ENCODE peak calls at places on chromosomes 2 and 18, in ten cellular contexts. S is H1, L is PC-3, K is MM.1S, A is neuronal stem cell, T is NT2/D1, N is fibroblast of lung, D is astrocyte, Q is IMR-90, O is colonic mucosa. J is an unnamed sample. For H3K36me3, the result is how much of the 10 kb centered on the place peaks cover.

GRCh38 chr2:102891261-102891660 is 129.4 kb downstream of the TMEM182 start:
- DNase-seq in T (no peak), N (no peak), A (no peak), Q (no peak), S (no peak), O (no peak), D (peak), L (no peak), K (no peak), J (peak)

GRCh38 chr2:45833968-45834344 is 182.5 kb downstream of the PRKCE start:
- DNase-seq in K (peak), D (no peak), A (no peak), N (no peak), S (no peak), Q (no peak), T (no peak), L (no peak), O (no peak), J (no peak)

GRCh38 chr2:127575185-127575765 is 39.8 kb downstream of the MYO7B start:
- DNase-seq in S (no peak), Q (no peak), T (no peak), O (no peak), A (no peak), D (no peak), N (no peak), L (no peak), K (peak), J (no peak)

GRCh38 chr2:149743842-149744468 is 156.4 kb upstream of the MMADHC start:
- DNase-seq in T (no peak), N (peak), Q (peak), D (peak), O (no peak), K (no peak), L (peak), A (no peak), S (no peak), J (peak)

GRCh38 chr2:215833531-215834162 is 179.7 kb downstream of the MREG start:
- DNase-seq in N (peak), S (no peak), T (no peak), L (peak), K (no peak), D (peak), O (no peak), A (no peak), Q (peak), J (peak)

GRCh38 chr2:238731961-238732360 is 115.9 kb upstream of the TWIST2 start:
- DNase-seq in Q (no peak), L (no peak), S (no peak), A (no peak), O (no peak), K (no peak), N (no peak), T (no peak), D (no peak), J (peak)

GRCh38 chr2:237383991-237384671 is 29.8 kb downstream of the COL6A3 start:
- DNase-seq in T (no peak), L (no peak), O (no peak), N (peak), S (no peak), K (no peak), A (no peak), Q (peak), D (no peak), J (peak)

GRCh38 chr2:133480707-133481429 is 87.4 kb downstream of the NCKAP5 start:
- DNase-seq in Q (no peak), K (no peak), L (peak), S (no peak), D (no peak), N (no peak), T (no peak), A (no peak), O (no peak), J (no peak)

GRCh38 chr2:113211226-113212105 is 37.7 kb downstream of the PSD4 start:
- DNase-seq in A (no peak), Q (peak), K (no peak), N (peak), O (no peak), D (peak), L (peak), S (no peak), T (no peak), J (peak)

GRCh38 chr2:128573116-128573515 is 254.4 kb upstream of the HS6ST1 start:
- DNase-seq in T (no peak), D (no peak), Q (no peak), O (no peak), N (no peak), A (no peak), S (peak), L (no peak), K (no peak), J (no peak)

GRCh38 chr18:24837065-24837464 is 376.6 kb downstream of the HRH4 start:
- DNase-seq in D (peak), Q (peak), K (no peak), N (peak), T (no peak), S (no peak), L (peak), O (no peak), A (no peak), J (peak)

GRCh38 chr2:193518061-193518817 is 1323.5 kb upstream of the TMEFF2 start:
- DNase-seq in K (no peak), Q (peak), O (no peak), L (peak), N (peak), S (no peak), T (no peak), A (no peak), D (peak), J (peak)

GRCh38 chr2:176827269-176827668 is 385.3 kb upstream of the HNRNPA3 start:
- DNase-seq in Q (no peak), D (no peak), S (no peak), L (no peak), N (no peak), O (no peak), T (no peak), K (no peak), A (no peak), J (no peak)

GRCh38 chr2:138391956-138392355 is 109.6 kb upstream of the SPOPL start:
- DNase-seq in O (no peak), L (peak), T (no peak), D (peak), A (no peak), Q (peak), S (no peak), K (no peak), N (no peak), J (no peak)

GRCh38 chr2:162072976-162073775 is 839 bp downstream of the DPP4 start:
- DNase-seq in Q (peak), D (no peak), O (peak), A (no peak), K (no peak), L (no peak), T (no peak), S (peak), N (peak), J (peak)

GRCh38 chr18:59814872-59815271 is 84.9 kb upstream of the PMAIP1 start:
- DNase-seq in S (no peak), A (no peak), O (no peak), D (peak), Q (peak), K (no peak), L (peak), T (no peak), N (peak), J (peak)

GRCh38 chr2:32951672-32952071 is 4.9 kb downstream of the LTBP1 start:
- DNase-seq in O (no peak), T (no peak), Q (no peak), S (no peak), L (no peak), K (no peak), A (no peak), D (no peak), N (no peak), J (no peak)

GRCh38 chr2:8477511-8478132 is 204.2 kb upstream of the ID2 start:
- DNase-seq in Q (no peak), S (no peak), A (no peak), N (no peak), T (no peak), K (peak), L (peak), O (no peak), D (no peak), J (peak)

GRCh38 chr2:181946444-181947127 is 39.1 kb upstream of the PPP1R1C start:
- DNase-seq in N (no peak), K (no peak), S (no peak), O (no peak), D (no peak), Q (no peak), L (no peak), A (no peak), T (no peak), J (no peak)

GRCh38 chr2:101469863-101470262 is 5.0 kb downstream of the RFX8 start:
- DNase-seq in S (no peak), D (no peak), K (no peak), T (no peak), A (no peak), L (no peak), Q (no peak), N (no peak), O (no peak), J (no peak)

GRCh38 chr2:163343316-163343715 is 392.5 kb downstream of the FIGN start:
- DNase-seq in T (no peak), N (no peak), K (no peak), Q (peak), O (no peak), A (no peak), L (no peak), S (no peak), D (no peak), J (no peak)

GRCh38 chr2:42928692-42929576 is 136.6 kb upstream of the HAAO start:
- DNase-seq in O (peak), Q (peak), S (peak), D (no peak), N (peak), L (peak), A (peak), T (peak), K (no peak), J (peak)

GRCh38 chr18:47969851-47970250 is 39.4 kb upstream of the SMAD2 start:
- DNase-seq in S (no peak), T (no peak), N (no peak), K (no peak), Q (no peak), D (peak), L (no peak), A (no peak), O (no peak), J (peak)

GRCh38 chr2:202682274-202682673 is 47.5 kb downstream of the FAM117B start:
- DNase-seq in S (no peak), K (no peak), A (no peak), N (no peak), O (no peak), Q (no peak), L (no peak), D (no peak), T (no peak), J (no peak)

GRCh38 chr2:145186303-145186702 is 666.4 kb upstream of the ZEB2 start:
- DNase-seq in S (peak), N (no peak), D (no peak), T (no peak), A (no peak), K (peak), L (no peak), O (no peak), Q (peak), J (peak)

GRCh38 chr2:33570681-33571080 is 28.4 kb downstream of the FAM98A start:
- DNase-seq in K (peak), N (no peak), L (no peak), S (no peak), T (no peak), O (no peak), A (no peak), Q (no peak), D (no peak), J (no peak)

GRCh38 chr18:21056545-21056944 is 55.1 kb downstream of the ROCK1 start:
- DNase-seq in K (no peak), D (no peak), A (no peak), Q (no peak), N (no peak), S (no peak), O (no peak), T (no peak), L (no peak), J (no peak)

GRCh38 chr2:115162454-115163293 is 720.2 kb downstream of the DPP10 start:
- DNase-seq in O (peak), N (no peak), T (no peak), K (no peak), L (no peak), D (no peak), S (peak), Q (no peak), A (peak), J (no peak)

GRCh38 chr2:113021312-113021711 is 16.1 kb downstream of the IL36A start:
- DNase-seq in K (no peak), Q (no peak), L (no peak), O (no peak), A (no peak), D (no peak), N (no peak), T (no peak), S (no peak), J (no peak)

GRCh38 chr2:25187729-25188350 is 19.5 kb upstream of the POMC start:
- DNase-seq in K (no peak), T (no peak), A (no peak), L (no peak), S (no peak), O (no peak), D (no peak), Q (no peak), N (no peak), J (no peak)

GRCh38 chr2:217568289-217568985 is 434.4 kb downstream of the TNS1 start:
- DNase-seq in D (peak), L (no peak), N (no peak), O (no peak), S (no peak), K (no peak), A (no peak), Q (peak), T (no peak), J (peak)

DNA sequence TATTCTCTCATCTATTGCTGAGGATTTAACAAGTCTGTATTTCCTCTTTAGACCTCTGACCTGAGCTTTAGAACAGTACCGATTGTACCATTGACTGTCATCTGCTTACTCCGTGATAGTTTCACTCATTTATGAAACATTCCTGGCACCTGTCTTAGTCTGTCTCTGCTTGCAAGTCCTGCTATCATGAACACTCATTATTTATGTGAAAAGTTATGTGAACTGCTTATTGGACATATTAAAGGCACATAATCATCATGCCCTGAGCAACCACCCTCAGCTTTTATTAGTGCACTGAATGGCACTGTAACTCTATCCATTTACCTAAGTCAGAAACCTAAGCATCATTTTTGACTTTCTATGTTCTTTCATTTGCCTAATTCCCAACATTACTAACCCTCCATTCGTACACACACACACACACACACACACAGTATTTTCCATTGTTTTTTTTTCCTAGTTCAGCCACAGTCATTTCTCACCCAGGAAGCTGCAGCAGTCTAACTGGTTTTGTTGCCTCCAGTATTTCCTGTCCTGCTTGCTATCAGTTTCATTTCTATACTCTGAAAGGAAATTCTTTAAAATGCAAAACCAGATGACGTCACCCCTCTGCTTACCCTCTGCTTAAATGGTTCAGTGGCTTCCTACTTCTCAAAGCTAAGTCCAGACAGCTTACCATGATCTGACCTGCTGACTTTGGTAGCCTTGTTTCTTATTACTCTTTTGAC is 146.1 kb downstream of the HAUS1 start:
- DNase-seq in K (peak), Q (peak), A (no peak), O (peak), S (no peak), T (no peak), L (peak), N (peak), D (peak), J (peak)
- H3K4me3 ChIP-seq in K (peak), Q (peak), A (no peak), O (no peak), S (no peak), T (no peak), L (peak), N (no peak), D (no peak), J (no peak)

GRCh38 chr2:166405569-166405926 is 29.8 kb upstream of the SCN9A start:
- DNase-seq in K (no peak), A (no peak), S (no peak), Q (no peak), D (no peak), N (no peak), O (no peak), L (no peak), T (no peak), J (no peak)
- H3K9ac ChIP-seq in K (no peak), A (no peak), S (no peak), Q (no peak), D (no peak), N (no peak), O (no peak), L (no peak), T (no peak), J (no peak)

GRCh38 chr2:244547-244946 is 19.3 kb downstream of the SH3YL1 start:
- DNase-seq in S (no peak), Q (no peak), T (no peak), L (no peak), K (no peak), N (no peak), D (no peak), A (no peak), O (no peak), J (no peak)
- H3K36me3 ChIP-seq in S (under half), Q (under half), T (under half), L (under half), K (under half), N (under half), D (under half), A (under half), O (under half), J (under half)

GRCh38 chr2:241844831-241845578 is 13.7 kb downstream of the PDCD1 start:
- DNase-seq in O (peak), S (peak), N (no peak), L (no peak), D (no peak), Q (no peak), K (no peak), T (no peak), A (no peak), J (no peak)

GRCh38 chr2:241844066-241844728 is 14.5 kb downstream of the PDCD1 start:
- DNase-seq in N (peak), T (peak), O (peak), D (peak), Q (peak), L (peak), K (peak), S (peak), A (peak), J (peak)

GRCh38 chr2:241842067-241842415 is 16.7 kb downstream of the PDCD1 start:
- DNase-seq in Q (no peak), S (no peak), L (no peak), N (no peak), A (no peak), K (no peak), O (no peak), T (no peak), D (no peak), J (no peak)

GRCh38 chr2:241842620-241843211 is 16.0 kb downstream of the PDCD1 start:
- DNase-seq in A (no peak), D (no peak), N (no peak), K (peak), O (no peak), S (peak), Q (no peak), T (no peak), L (no peak), J (no peak)

GRCh38 chr2:241843321-241844065 is 15.2 kb downstream of the PDCD1 start:
- DNase-seq in N (no peak), S (peak), Q (no peak), A (no peak), L (no peak), K (no peak), T (no peak), O (peak), D (no peak), J (no peak)
- H3K4me3 ChIP-seq in N (no peak), S (no peak), Q (no peak), A (no peak), L (no peak), K (peak), T (no peak), O (peak), D (no peak), J (no peak)

GRCh38 chr2:3034396-3034795 is 343.2 kb downstream of the EIPR1 start:
- DNase-seq in Q (no peak), A (no peak), D (no peak), O (no peak), K (no peak), T (no peak), N (no peak), S (no peak), L (no peak), J (no peak)
- H3K9ac ChIP-seq in Q (no peak), A (no peak), D (no peak), O (no peak), K (no peak), T (no peak), N (no peak), S (no peak), L (no peak), J (no peak)

GRCh38 chr2:99278793-99279291 is 22.2 kb downstream of the LYG1 start:
- DNase-seq in N (peak), T (no peak), L (peak), A (no peak), K (no peak), D (peak), S (no peak), O (no peak), Q (peak), J (peak)

GRCh38 chr2:99275882-99276281 is 20.4 kb upstream of the LYG2 start:
- DNase-seq in T (no peak), K (no peak), N (no peak), Q (no peak), O (no peak), A (no peak), L (no peak), S (no peak), D (no peak), J (no peak)

GRCh38 chr2:99285521-99285920 is 15.5 kb downstream of the LYG1 start:
- DNase-seq in N (no peak), A (no peak), K (no peak), L (no peak), O (peak), T (no peak), D (no peak), Q (no peak), S (no peak), J (no peak)

DNA sequence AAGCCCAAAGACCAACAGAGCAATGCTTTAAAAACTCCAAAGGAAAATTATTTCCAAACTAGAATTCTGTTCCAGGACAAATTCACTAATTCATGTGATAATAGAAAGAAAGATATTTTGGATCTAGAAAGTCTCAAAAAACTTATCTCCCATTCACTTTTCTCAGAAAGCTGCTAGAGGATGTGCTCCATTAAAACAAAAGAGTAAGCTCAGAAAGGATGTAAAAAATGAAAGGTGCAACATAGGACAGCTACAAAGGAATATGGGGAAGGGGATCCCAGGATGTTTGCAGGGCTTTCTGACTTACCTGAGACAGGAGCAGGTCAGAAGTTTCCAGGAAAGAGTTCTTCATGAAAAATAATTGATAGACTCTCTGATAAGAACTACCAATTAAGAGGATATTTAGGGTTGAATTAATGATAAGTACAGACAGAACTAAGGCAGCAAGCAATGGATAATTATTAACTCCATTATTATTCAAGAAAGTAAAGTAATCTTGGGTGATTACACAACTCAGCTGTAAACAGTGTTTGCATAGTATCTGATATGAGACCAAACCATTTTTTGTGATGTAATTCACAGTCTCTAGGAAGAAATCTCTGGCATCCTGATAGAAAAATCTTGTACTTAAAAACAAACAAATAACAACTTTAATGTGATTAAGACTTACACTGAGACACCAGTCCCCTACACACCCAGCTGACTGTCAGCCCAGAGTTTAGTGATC is 20.9 kb downstream of the LYG1 start:
- DNase-seq in A (no peak), O (no peak), L (no peak), T (no peak), Q (no peak), N (no peak), D (no peak), K (no peak), S (no peak), J (peak)
- H3K36me3 ChIP-seq in A (under half), O (under half), L (under half), T (under half), Q (under half), N (under half), D (under half), K (under half), S (under half), J (under half)